ENCODE peak calls at places on chromosomes 13 and 19, in five cellular contexts. C is HepG2, T is K562, A is HCT116, S is H1. Q is an unnamed sample.

GRCh38 chr13:41306271-41307150 is 4.6 kb upstream of the NAA16 start:
- DNase-seq in T (no peak), C (no peak), A (no peak), S (no peak), Q (no peak)

GRCh38 chr19:46384396-46384795 is 29.0 kb downstream of the CCDC8 start:
- DNase-seq in T (no peak), C (no peak), S (no peak), A (no peak), Q (no peak)

GRCh38 chr13:37747071-37747612 is 122.4 kb downstream of the TRPC4 start:
- DNase-seq in C (no peak), T (no peak), S (no peak), A (no peak), Q (no peak)

GRCh38 chr19:13095393-13095784 is 7.3 kb downstream of the LYL1 start:
- DNase-seq in A (no peak), T (no peak), S (no peak), C (no peak), Q (no peak)

GRCh38 chr19:48556163-48556562 is 4.2 kb downstream of the SULT2B1 start:
- DNase-seq in A (no peak), C (peak; percentile 75), T (no peak), S (no peak), Q (no peak)

GRCh38 chr19:36060430-36060829 is 5.7 kb downstream of the WDR62 start:
- DNase-seq in C (no peak), T (peak; percentile 42), S (no peak), A (no peak), Q (no peak)

GRCh38 chr19:13463296-13463695 is 43.0 kb downstream of the CACNA1A start:
- DNase-seq in A (no peak), C (no peak), S (no peak), T (peak; percentile 50), Q (no peak)

GRCh38 chr13:43797869-43798268 is 11.1 kb upstream of the ENOX1 start:
- DNase-seq in T (no peak), A (no peak), C (no peak), S (no peak), Q (no peak)

GRCh38 chr19:1855040-1855827 is 7.0 kb upstream of the REXO1 start:
- DNase-seq in A (peak; percentile 64), C (no peak), T (peak; percentile 89), S (peak; percentile 71), Q (no peak)

GRCh38 chr19:38388310-38389100 is at the start of gene SPRED3:
- DNase-seq in S (no peak), C (no peak), A (no peak), T (peak; percentile 44), Q (no peak)

GRCh38 chr19:48085904-48086864 is 24.4 kb downstream of the PLA2G4C start:
- DNase-seq in A (no peak), T (no peak), S (no peak), C (no peak), Q (no peak)

GRCh38 chr19:19094513-19094912 is 30.7 kb downstream of the SLC25A42 start:
- DNase-seq in A (no peak), C (peak; percentile 52), S (no peak), T (no peak), Q (no peak)

GRCh38 chr19:8459520-8460260 is 14.9 kb downstream of the HNRNPM start:
- DNase-seq in S (no peak), C (peak; percentile 29), A (no peak), T (no peak), Q (peak; percentile 48)

GRCh38 chr13:63433546-63434150 is 2018.0 kb upstream of the PCDH20 start:
- DNase-seq in S (no peak), A (no peak), C (no peak), T (no peak), Q (peak; percentile 8)

GRCh38 chr19:38355728-38356725 is 18.3 kb upstream of the PSMD8 start:
- DNase-seq in S (no peak), T (no peak), A (no peak), C (no peak), Q (no peak)

GRCh38 chr13:94459116-94459515 is 20.4 kb downstream of the DCT start:
- DNase-seq in S (no peak), A (no peak), C (no peak), T (no peak), Q (no peak)

DNA sequence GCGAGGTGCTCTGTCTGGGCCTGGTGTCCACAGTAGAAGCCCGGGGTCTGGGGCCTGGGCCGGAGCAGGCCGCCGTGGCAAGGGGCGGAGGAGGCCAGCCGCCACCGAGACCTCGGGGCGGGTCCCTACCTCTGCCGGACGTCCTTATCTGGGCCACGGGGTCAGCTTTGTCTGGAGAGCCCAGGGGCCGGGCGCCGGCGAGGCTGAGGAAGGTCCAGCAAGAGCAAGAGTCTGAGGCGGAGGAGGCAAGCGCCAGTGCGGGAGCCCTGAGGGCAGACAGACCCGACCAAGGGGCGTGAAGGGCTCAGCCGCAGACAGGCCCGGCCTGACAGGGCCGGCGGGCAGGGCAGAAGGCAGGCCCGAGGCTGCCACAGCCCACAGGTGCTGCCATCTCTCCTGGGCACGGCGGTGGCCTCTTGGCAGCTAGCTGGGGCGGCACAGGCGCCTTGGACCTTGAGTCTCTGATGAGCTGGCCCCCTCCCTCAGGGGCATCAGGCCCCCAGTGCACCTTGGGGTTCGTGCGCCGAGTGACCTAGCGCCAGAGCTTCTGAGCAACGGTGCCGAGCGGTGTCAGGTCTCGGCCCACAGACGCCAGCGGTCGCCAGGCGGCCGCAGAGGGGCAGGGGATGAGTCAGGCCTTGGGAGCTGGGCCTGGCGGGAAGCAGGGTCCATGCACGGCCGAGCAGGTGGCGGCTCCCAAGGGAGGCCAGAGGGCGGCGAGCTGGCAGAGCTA is 19.1 kb upstream of the AKAP8 start:
- DNase-seq in C (no peak), S (no peak), A (no peak), T (peak; percentile 35), Q (no peak)
- TF ChIP-seq SIN3A in C (no peak), S (no peak), A (no peak), T (no peak), Q (no peak)

DNA sequence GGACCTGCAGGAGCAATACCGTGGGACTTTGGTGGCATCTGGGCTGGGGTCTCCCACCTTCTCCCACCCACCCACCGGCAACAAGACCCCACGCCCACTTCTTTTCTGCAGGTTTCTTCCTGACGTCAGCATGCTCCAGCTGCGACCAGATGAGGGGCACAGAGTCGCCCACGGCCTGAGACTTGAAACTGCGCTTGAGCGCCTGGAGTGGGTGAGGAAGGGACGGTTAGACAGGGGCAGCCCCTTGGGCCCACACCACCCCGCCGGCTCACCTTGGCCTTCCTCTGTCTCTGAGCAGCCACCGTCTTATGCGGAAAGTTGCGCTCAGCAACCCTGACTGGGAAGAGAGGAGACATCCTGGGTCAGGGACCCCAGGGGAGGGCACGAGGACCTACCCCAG is 2.2 kb downstream of the GARIN5B start:
- DNase-seq in S (no peak), T (no peak), C (no peak), A (no peak), Q (no peak)
- H3K9me3 ChIP-seq in S (no peaks in the 10 kb centered on the region), T (no peaks in the 10 kb centered on the region), C (no peaks in the 10 kb centered on the region), A (no peaks in the 10 kb centered on the region), Q (no peaks in the 10 kb centered on the region)

GRCh38 chr19:27750697-27751391 is 1462.1 kb downstream of the UQCRFS1 start:
- DNase-seq in C (no peak), A (no peak), T (no peak), S (no peak), Q (no peak)
- TF ChIP-seq SIN3A in C (no peak), A (no peak), T (no peak), S (no peak), Q (no peak)

DNA sequence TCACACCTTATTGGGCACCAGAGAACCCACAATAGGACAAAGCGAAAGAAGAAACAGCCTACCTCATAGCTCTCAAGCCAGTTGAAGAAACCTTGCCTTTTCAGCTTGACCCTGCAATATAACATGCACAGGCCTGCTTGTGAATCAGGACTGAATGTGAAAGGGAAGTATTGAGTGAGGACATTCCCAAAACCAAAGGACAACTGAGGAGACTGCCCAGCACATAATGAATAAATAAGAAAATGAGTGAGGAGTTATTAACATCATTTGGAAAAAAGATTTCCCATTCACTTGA is 15.7 kb upstream of the ZNF544 start:
- DNase-seq in A (no peak), S (no peak), T (no peak), C (no peak), Q (no peak)
- H3K9me3 ChIP-seq in A (peaks cover 31% of the 10 kb centered on the region), S (peaks cover 41% of the 10 kb centered on the region), T (peaks cover 30% of the 10 kb centered on the region), C (peaks cover 100% of the 10 kb centered on the region), Q (peaks cover 61% of the 10 kb centered on the region)

DNA sequence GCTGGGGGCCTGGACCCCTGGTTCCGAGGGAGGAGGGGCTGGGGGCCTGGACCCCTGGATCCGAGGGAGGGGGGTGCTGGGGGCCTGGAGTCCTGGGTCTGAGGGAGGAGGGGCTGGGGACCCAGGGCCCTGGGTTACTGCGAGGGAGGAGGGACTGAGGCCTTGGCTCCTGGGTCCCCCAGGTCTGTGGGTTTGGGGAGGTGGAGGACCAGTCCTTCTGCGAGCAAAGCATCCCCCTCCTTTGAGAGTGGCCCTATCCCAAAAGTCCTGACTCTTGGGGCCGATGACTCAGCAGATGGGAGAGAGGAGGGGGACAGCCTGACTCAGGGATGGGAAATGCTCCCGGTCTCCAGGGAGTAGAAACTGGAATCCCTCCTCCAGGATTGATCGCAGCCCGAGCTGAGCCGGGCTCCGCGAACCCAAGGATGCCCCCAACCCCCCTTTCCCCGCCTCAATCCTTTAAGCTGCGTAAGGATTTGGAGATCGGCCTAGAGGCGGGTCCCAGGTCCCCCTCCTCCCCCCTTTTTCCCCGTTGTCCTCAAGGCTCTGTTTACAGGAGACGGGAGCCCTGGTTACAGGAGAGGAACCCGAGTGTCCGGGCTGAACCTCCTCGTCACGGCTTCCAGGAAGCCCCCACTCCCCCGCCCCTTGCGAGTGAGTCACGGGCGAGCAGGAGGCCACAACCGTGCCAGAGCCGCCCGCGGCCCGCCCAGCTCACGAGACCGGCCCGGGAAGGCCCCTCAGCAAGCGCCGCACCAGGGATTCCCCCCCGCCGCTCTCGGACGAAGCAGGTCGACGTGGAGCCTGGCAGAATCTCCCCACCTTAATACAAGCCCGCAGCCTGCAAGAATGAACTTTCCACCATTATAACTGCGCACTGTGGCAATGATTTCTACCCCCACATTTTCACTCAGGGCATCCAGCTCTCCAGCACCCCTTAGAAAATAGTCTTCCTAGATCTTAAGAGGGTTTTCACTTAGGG is 3.0 kb upstream of the ZFP36 start:
- DNase-seq in A (peak; percentile 92), T (peak; percentile 59), C (no peak), S (peak; percentile 78), Q (peak; percentile 100)
- TF ChIP-seq SIN3A in A (no peak), T (no peak), C (no peak), S (no peak), Q (no peak)

Q was measured in Panc1.